ENCODE peak calls at places on chromosomes 12 and 14, in seven cellular contexts. One of them, this sample, is unnamed.

GRCh38 chr14:104253223-104253822 is 114.9 kb downstream of the KIF26A start:
- DNase-seq in psoas muscle: no peak
- DNase-seq in fibroblast of pulmonary artery: no peak
- DNase-seq in hepatocyte: no peak
- DNase-seq in cardiac fibroblast: no peak
- DNase-seq in A549: no peak
- DNase-seq in stomach: no peak
- DNase-seq in this sample: no peak

GRCh38 chr14:56422703-56423213 is 156.8 kb upstream of the TMEM260 start:
- DNase-seq in psoas muscle: peak
- DNase-seq in A549: peak
- DNase-seq in fibroblast of pulmonary artery: peak
- DNase-seq in hepatocyte: peak
- DNase-seq in cardiac fibroblast: peak
- DNase-seq in stomach: peak
- DNase-seq in this sample: peak

GRCh38 chr12:48917857-48918537 is 7.3 kb downstream of the FKBP11 start:
- DNase-seq in cardiac fibroblast: no peak
- DNase-seq in hepatocyte: no peak
- DNase-seq in stomach: no peak
- DNase-seq in fibroblast of pulmonary artery: no peak
- DNase-seq in psoas muscle: no peak
- DNase-seq in A549: no peak
- DNase-seq in this sample: no peak

GRCh38 chr12:69900720-69901131 is 75.7 kb downstream of the MYRFL start:
- DNase-seq in hepatocyte: peak
- DNase-seq in fibroblast of pulmonary artery: peak
- DNase-seq in A549: peak
- DNase-seq in cardiac fibroblast: peak
- DNase-seq in psoas muscle: peak
- DNase-seq in stomach: peak
- DNase-seq in this sample: peak

GRCh38 chr12:92363295-92364146 is 217.9 kb upstream of the BTG1 start:
- DNase-seq in hepatocyte: peak
- DNase-seq in fibroblast of pulmonary artery: peak
- DNase-seq in stomach: no peak
- DNase-seq in A549: no peak
- DNase-seq in cardiac fibroblast: peak
- DNase-seq in psoas muscle: peak
- DNase-seq in this sample: peak

GRCh38 chr12:130225347-130225746 is 63.1 kb downstream of the FZD10 start:
- DNase-seq in cardiac fibroblast: no peak
- DNase-seq in psoas muscle: no peak
- DNase-seq in fibroblast of pulmonary artery: no peak
- DNase-seq in stomach: no peak
- DNase-seq in hepatocyte: no peak
- DNase-seq in A549: no peak
- DNase-seq in this sample: no peak

GRCh38 chr14:106605548-106606448 is 1079.4 kb downstream of the TMEM121 start:
- DNase-seq in stomach: peak
- DNase-seq in A549: no peak
- DNase-seq in psoas muscle: no peak
- DNase-seq in fibroblast of pulmonary artery: no peak
- DNase-seq in hepatocyte: no peak
- DNase-seq in cardiac fibroblast: no peak
- DNase-seq in this sample: no peak

GRCh38 chr12:111102062-111102735 is 181.8 kb upstream of the MYL2 start:
- DNase-seq in fibroblast of pulmonary artery: no peak
- DNase-seq in cardiac fibroblast: no peak
- DNase-seq in stomach: no peak
- DNase-seq in A549: no peak
- DNase-seq in psoas muscle: no peak
- DNase-seq in hepatocyte: no peak
- DNase-seq in this sample: no peak

GRCh38 chr14:37246427-37246829 is 48.7 kb downstream of the MIPOL1 start:
- DNase-seq in stomach: no peak
- DNase-seq in hepatocyte: peak
- DNase-seq in psoas muscle: no peak
- DNase-seq in fibroblast of pulmonary artery: peak
- DNase-seq in cardiac fibroblast: peak
- DNase-seq in A549: peak
- DNase-seq in this sample: peak

GRCh38 chr14:50823763-50824636 is 7.0 kb downstream of the NIN start:
- DNase-seq in stomach: peak
- DNase-seq in cardiac fibroblast: no peak
- DNase-seq in A549: no peak
- DNase-seq in fibroblast of pulmonary artery: no peak
- DNase-seq in psoas muscle: no peak
- DNase-seq in hepatocyte: no peak
- DNase-seq in this sample: no peak

GRCh38 chr14:92556255-92556741 is 42.7 kb downstream of the RIN3 start:
- DNase-seq in stomach: no peak
- DNase-seq in fibroblast of pulmonary artery: no peak
- DNase-seq in A549: no peak
- DNase-seq in hepatocyte: no peak
- DNase-seq in cardiac fibroblast: no peak
- DNase-seq in psoas muscle: no peak
- DNase-seq in this sample: no peak

GRCh38 chr12:43805149-43805856 is 814 bp downstream of the TWF1 start:
- DNase-seq in hepatocyte: no peak
- DNase-seq in A549: peak
- DNase-seq in psoas muscle: no peak
- DNase-seq in cardiac fibroblast: no peak
- DNase-seq in fibroblast of pulmonary artery: peak
- DNase-seq in stomach: no peak
- DNase-seq in this sample: peak

GRCh38 chr14:81727243-81727642 is 193.6 kb upstream of the SEL1L start:
- DNase-seq in stomach: peak
- DNase-seq in psoas muscle: no peak
- DNase-seq in A549: no peak
- DNase-seq in cardiac fibroblast: no peak
- DNase-seq in hepatocyte: peak
- DNase-seq in fibroblast of pulmonary artery: no peak
- DNase-seq in this sample: no peak

GRCh38 chr12:57226588-57227314 is 2.8 kb upstream of the SHMT2 start:
- DNase-seq in cardiac fibroblast: no peak
- DNase-seq in A549: no peak
- DNase-seq in stomach: no peak
- DNase-seq in hepatocyte: no peak
- DNase-seq in fibroblast of pulmonary artery: no peak
- DNase-seq in psoas muscle: no peak
- DNase-seq in this sample: no peak

GRCh38 chr12:123062682-123063426 is 82.4 kb downstream of the ARL6IP4 start:
- DNase-seq in fibroblast of pulmonary artery: peak
- DNase-seq in stomach: peak
- DNase-seq in hepatocyte: peak
- DNase-seq in psoas muscle: peak
- DNase-seq in A549: peak
- DNase-seq in cardiac fibroblast: peak
- DNase-seq in this sample: peak

GRCh38 chr12:123064356-123064755 is 83.9 kb downstream of the ARL6IP4 start:
- DNase-seq in psoas muscle: peak
- DNase-seq in cardiac fibroblast: no peak
- DNase-seq in hepatocyte: no peak
- DNase-seq in fibroblast of pulmonary artery: no peak
- DNase-seq in stomach: no peak
- DNase-seq in A549: no peak
- DNase-seq in this sample: no peak

GRCh38 chr12:123061806-123062205 is 81.3 kb downstream of the ARL6IP4 start:
- DNase-seq in A549: no peak
- DNase-seq in cardiac fibroblast: no peak
- DNase-seq in hepatocyte: no peak
- DNase-seq in stomach: no peak
- DNase-seq in psoas muscle: no peak
- DNase-seq in fibroblast of pulmonary artery: no peak
- DNase-seq in this sample: no peak

GRCh38 chr12:123064885-123065619 is 84.6 kb downstream of the ARL6IP4 start:
- DNase-seq in psoas muscle: no peak
- DNase-seq in hepatocyte: no peak
- DNase-seq in cardiac fibroblast: no peak
- DNase-seq in fibroblast of pulmonary artery: no peak
- DNase-seq in stomach: no peak
- DNase-seq in A549: no peak
- DNase-seq in this sample: no peak

GRCh38 chr12:123063535-123063934 is 83.1 kb downstream of the ARL6IP4 start:
- DNase-seq in A549: peak
- DNase-seq in fibroblast of pulmonary artery: peak
- DNase-seq in cardiac fibroblast: no peak
- DNase-seq in stomach: no peak
- DNase-seq in hepatocyte: peak
- DNase-seq in psoas muscle: no peak
- DNase-seq in this sample: no peak
- TF ChIP-seq CTCF in A549: no peak
- TF ChIP-seq CTCF in fibroblast of pulmonary artery: peak
- TF ChIP-seq CTCF in cardiac fibroblast: peak
- TF ChIP-seq CTCF in stomach: no peak
- TF ChIP-seq CTCF in hepatocyte: peak
- TF ChIP-seq CTCF in psoas muscle: peak
- TF ChIP-seq CTCF in this sample: peak

GRCh38 chr12:132251310-132251709 is 78.1 kb downstream of the GALNT9 start:
- DNase-seq in cardiac fibroblast: no peak
- DNase-seq in hepatocyte: no peak
- DNase-seq in stomach: no peak
- DNase-seq in A549: no peak
- DNase-seq in fibroblast of pulmonary artery: no peak
- DNase-seq in psoas muscle: no peak
- DNase-seq in this sample: no peak

GRCh38 chr12:132248439-132249157 is 80.8 kb downstream of the GALNT9 start:
- DNase-seq in fibroblast of pulmonary artery: peak
- DNase-seq in stomach: no peak
- DNase-seq in psoas muscle: no peak
- DNase-seq in cardiac fibroblast: peak
- DNase-seq in hepatocyte: no peak
- DNase-seq in A549: no peak
- DNase-seq in this sample: peak

GRCh38 chr12:132251741-132252490 is 77.5 kb downstream of the GALNT9 start:
- DNase-seq in fibroblast of pulmonary artery: no peak
- DNase-seq in A549: no peak
- DNase-seq in stomach: no peak
- DNase-seq in hepatocyte: no peak
- DNase-seq in cardiac fibroblast: no peak
- DNase-seq in psoas muscle: peak
- DNase-seq in this sample: no peak

GRCh38 chr12:132250707-132251106 is 78.7 kb downstream of the GALNT9 start:
- DNase-seq in A549: no peak
- DNase-seq in hepatocyte: no peak
- DNase-seq in fibroblast of pulmonary artery: no peak
- DNase-seq in cardiac fibroblast: no peak
- DNase-seq in stomach: no peak
- DNase-seq in psoas muscle: peak
- DNase-seq in this sample: no peak

GRCh38 chr12:132249747-132250478 is 79.5 kb downstream of the GALNT9 start:
- DNase-seq in fibroblast of pulmonary artery: no peak
- DNase-seq in cardiac fibroblast: no peak
- DNase-seq in A549: no peak
- DNase-seq in hepatocyte: no peak
- DNase-seq in psoas muscle: no peak
- DNase-seq in stomach: no peak
- DNase-seq in this sample: no peak
- H3K4me3 ChIP-seq in fibroblast of pulmonary artery: no peak
- H3K4me3 ChIP-seq in cardiac fibroblast: no peak
- H3K4me3 ChIP-seq in A549: no peak
- H3K4me3 ChIP-seq in hepatocyte: no peak
- H3K4me3 ChIP-seq in psoas muscle: no peak
- H3K4me3 ChIP-seq in stomach: no peak
- H3K4me3 ChIP-seq in this sample: no peak

GRCh38 chr12:14931791-14932560 is 6.4 kb downstream of the ERP27 start:
- DNase-seq in A549: no peak
- DNase-seq in fibroblast of pulmonary artery: no peak
- DNase-seq in stomach: no peak
- DNase-seq in hepatocyte: no peak
- DNase-seq in psoas muscle: no peak
- DNase-seq in cardiac fibroblast: no peak
- DNase-seq in this sample: no peak

GRCh38 chr12:14935031-14935430 is 3.3 kb downstream of the ERP27 start:
- DNase-seq in stomach: no peak
- DNase-seq in A549: no peak
- DNase-seq in psoas muscle: no peak
- DNase-seq in fibroblast of pulmonary artery: no peak
- DNase-seq in hepatocyte: peak
- DNase-seq in cardiac fibroblast: no peak
- DNase-seq in this sample: no peak

GRCh38 chr12:14937014-14937413 is 1.3 kb downstream of the ERP27 start:
- DNase-seq in cardiac fibroblast: peak
- DNase-seq in hepatocyte: no peak
- DNase-seq in psoas muscle: no peak
- DNase-seq in A549: no peak
- DNase-seq in fibroblast of pulmonary artery: peak
- DNase-seq in stomach: no peak
- DNase-seq in this sample: peak

GRCh38 chr12:14936224-14936861 is 2.0 kb downstream of the ERP27 start:
- DNase-seq in cardiac fibroblast: no peak
- DNase-seq in A549: no peak
- DNase-seq in hepatocyte: no peak
- DNase-seq in psoas muscle: no peak
- DNase-seq in fibroblast of pulmonary artery: no peak
- DNase-seq in stomach: no peak
- DNase-seq in this sample: no peak

GRCh38 chr12:14934511-14934910 is 3.8 kb downstream of the ERP27 start:
- DNase-seq in cardiac fibroblast: no peak
- DNase-seq in stomach: no peak
- DNase-seq in A549: no peak
- DNase-seq in hepatocyte: no peak
- DNase-seq in fibroblast of pulmonary artery: no peak
- DNase-seq in psoas muscle: no peak
- DNase-seq in this sample: no peak
- TF ChIP-seq CTCF in cardiac fibroblast: no peak
- TF ChIP-seq CTCF in stomach: no peak
- TF ChIP-seq CTCF in A549: no peak
- TF ChIP-seq CTCF in hepatocyte: no peak
- TF ChIP-seq CTCF in fibroblast of pulmonary artery: no peak
- TF ChIP-seq CTCF in psoas muscle: no peak
- TF ChIP-seq CTCF in this sample: no peak

GRCh38 chr14:102923920-102924486 is 1.5 kb downstream of the AMN start:
- DNase-seq in fibroblast of pulmonary artery: no peak
- DNase-seq in A549: no peak
- DNase-seq in stomach: no peak
- DNase-seq in hepatocyte: peak
- DNase-seq in psoas muscle: no peak
- DNase-seq in cardiac fibroblast: no peak
- DNase-seq in this sample: no peak

GRCh38 chr14:102920273-102920997 is 2.0 kb upstream of the AMN start:
- DNase-seq in hepatocyte: no peak
- DNase-seq in fibroblast of pulmonary artery: no peak
- DNase-seq in A549: no peak
- DNase-seq in cardiac fibroblast: no peak
- DNase-seq in stomach: no peak
- DNase-seq in psoas muscle: no peak
- DNase-seq in this sample: no peak

GRCh38 chr14:102923201-102923919 is 897 bp downstream of the AMN start:
- DNase-seq in fibroblast of pulmonary artery: no peak
- DNase-seq in cardiac fibroblast: no peak
- DNase-seq in psoas muscle: no peak
- DNase-seq in stomach: no peak
- DNase-seq in hepatocyte: peak
- DNase-seq in A549: no peak
- DNase-seq in this sample: no peak

GRCh38 chr14:102920998-102921304 is 1.5 kb upstream of the AMN start:
- DNase-seq in hepatocyte: no peak
- DNase-seq in stomach: no peak
- DNase-seq in A549: no peak
- DNase-seq in fibroblast of pulmonary artery: no peak
- DNase-seq in cardiac fibroblast: no peak
- DNase-seq in psoas muscle: no peak
- DNase-seq in this sample: no peak

GRCh38 chr14:102922490-102923200 is at the start of gene AMN:
- DNase-seq in psoas muscle: no peak
- DNase-seq in fibroblast of pulmonary artery: peak
- DNase-seq in cardiac fibroblast: peak
- DNase-seq in A549: peak
- DNase-seq in hepatocyte: peak
- DNase-seq in stomach: no peak
- DNase-seq in this sample: peak
- H3K4me3 ChIP-seq in psoas muscle: peak
- H3K4me3 ChIP-seq in fibroblast of pulmonary artery: peak
- H3K4me3 ChIP-seq in cardiac fibroblast: peak
- H3K4me3 ChIP-seq in A549: peak
- H3K4me3 ChIP-seq in hepatocyte: peak
- H3K4me3 ChIP-seq in stomach: peak
- H3K4me3 ChIP-seq in this sample: no peak